ENCODE peak calls at places on chromosomes 2 and 18, in seven cellular contexts. N is SK-N-MC; B is midbrain; Q is pancreas; U is H7; Y is stimulated activated CD4-positive, alpha-beta T cell treated with anti-CD3 and anti-CD28 coated beads, Interleukin-1b, Interleukin-23, amount 100 ng/mL, for 4 hours; M is kidney. P is an unnamed sample.

GRCh38 chr2:237790353-237790752 is 8.2 kb upstream of the RBM44 start:
- DNase-seq in N (no peak), B (no peak), Q (no peak), U (no peak), Y (no peak), M (no peak), P (no peak)

GRCh38 chr2:178109813-178110212 is 2.4 kb upstream of the RBM45 start:
- DNase-seq in N (peak), B (peak), Q (no peak), U (peak), Y (no peak), M (no peak), P (peak)

GRCh38 chr2:88601302-88601701 is 26.0 kb downstream of the EIF2AK3 start:
- DNase-seq in N (no peak), B (no peak), Q (no peak), U (no peak), Y (no peak), M (no peak), P (no peak)

GRCh38 chr2:19809206-19809605 is 92.6 kb downstream of the TTC32 start:
- DNase-seq in N (no peak), B (no peak), Q (no peak), U (no peak), Y (no peak), M (no peak), P (no peak)

GRCh38 chr2:129883121-129883520 is 96.3 kb upstream of the RAB6C start:
- DNase-seq in N (no peak), B (no peak), Q (no peak), U (no peak), Y (no peak), M (no peak), P (no peak)

GRCh38 chr2:179020156-179020750 is 29.7 kb downstream of the CCDC141 start:
- DNase-seq in N (no peak), B (no peak), Q (no peak), U (peak), Y (peak), M (no peak), P (peak)

GRCh38 chr2:64467463-64467843 is 13.5 kb downstream of the LGALSL start:
- DNase-seq in N (no peak), B (peak), Q (no peak), U (no peak), Y (no peak), M (no peak), P (no peak)

GRCh38 chr2:139790807-139791206 is 1010.6 kb upstream of the NXPH2 start:
- DNase-seq in N (peak), B (peak), Q (no peak), U (peak), Y (no peak), M (no peak), P (peak)

GRCh38 chr2:160753331-160753654 is 259.7 kb upstream of the RBMS1 start:
- DNase-seq in N (no peak), B (no peak), Q (no peak), U (no peak), Y (no peak), M (no peak), P (no peak)

GRCh38 chr2:112812318-112813042 is 24.1 kb downstream of the IL1B start:
- DNase-seq in N (no peak), B (no peak), Q (no peak), U (no peak), Y (no peak), M (no peak), P (no peak)

GRCh38 chr2:219727771-219728429 is 100.5 kb downstream of the SLC4A3 start:
- DNase-seq in N (no peak), B (no peak), Q (no peak), U (no peak), Y (no peak), M (no peak), P (no peak)

GRCh38 chr2:239381709-239382134 is 19.1 kb downstream of the HDAC4 start:
- DNase-seq in N (no peak), B (no peak), Q (no peak), U (peak), Y (no peak), M (no peak), P (no peak)

GRCh38 chr18:77571743-77572142 is 322.1 kb downstream of the GALR1 start:
- DNase-seq in N (no peak), B (no peak), Q (no peak), U (no peak), Y (no peak), M (no peak), P (no peak)

GRCh38 chr18:41043876-41044275 is 911.2 kb upstream of the PIK3C3 start:
- DNase-seq in N (no peak), B (no peak), Q (no peak), U (no peak), Y (no peak), M (no peak), P (no peak)

GRCh38 chr2:223696719-223697118 is 94.6 kb upstream of the SCG2 start:
- DNase-seq in N (no peak), B (no peak), Q (no peak), U (no peak), Y (no peak), M (no peak), P (no peak)

GRCh38 chr2:106269591-106270291 is 75.6 kb upstream of the UXS1 start:
- DNase-seq in N (no peak), B (no peak), Q (peak), U (peak), Y (peak), M (peak), P (peak)

GRCh38 chr2:64283641-64284371 is 139.6 kb upstream of the PELI1 start:
- DNase-seq in N (no peak), B (no peak), Q (no peak), U (no peak), Y (no peak), M (no peak), P (peak)

GRCh38 chr2:176584333-176584732 is 315.1 kb downstream of the MTX2 start:
- DNase-seq in N (no peak), B (no peak), Q (no peak), U (no peak), Y (no peak), M (no peak), P (no peak)

GRCh38 chr2:9712263-9712662 is 81.5 kb upstream of the YWHAQ start:
- DNase-seq in N (no peak), B (no peak), Q (no peak), U (no peak), Y (no peak), M (no peak), P (no peak)

GRCh38 chr18:61765097-61765496 is 127.7 kb downstream of the RNF152 start:
- DNase-seq in N (no peak), B (no peak), Q (no peak), U (no peak), Y (no peak), M (no peak), P (no peak)

GRCh38 chr18:42437646-42438045 is 482.6 kb downstream of the PIK3C3 start:
- DNase-seq in N (no peak), B (no peak), Q (no peak), U (no peak), Y (no peak), M (no peak), P (no peak)

GRCh38 chr18:36412778-36413177 is 115.3 kb downstream of the FHOD3 start:
- DNase-seq in N (no peak), B (no peak), Q (no peak), U (peak), Y (no peak), M (no peak), P (no peak)

GRCh38 chr2:54528311-54528945 is 72.3 kb downstream of the SPTBN1 start:
- DNase-seq in N (no peak), B (no peak), Q (no peak), U (no peak), Y (no peak), M (no peak), P (no peak)

GRCh38 chr2:127814677-127815076 is 3.7 kb upstream of the WDR33 start:
- DNase-seq in N (no peak), B (no peak), Q (no peak), U (no peak), Y (no peak), M (no peak), P (no peak)

GRCh38 chr18:23077493-23078256 is 57.6 kb upstream of the CABLES1 start:
- DNase-seq in N (no peak), B (no peak), Q (no peak), U (peak), Y (no peak), M (peak), P (peak)

GRCh38 chr2:27645197-27645596 is 16.3 kb downstream of the GPN1 start:
- DNase-seq in N (no peak), B (no peak), Q (no peak), U (no peak), Y (no peak), M (no peak), P (no peak)

GRCh38 chr2:240881913-240882312 is 13.3 kb downstream of the AGXT start:
- DNase-seq in N (no peak), B (no peak), Q (no peak), U (peak), Y (no peak), M (no peak), P (no peak)

GRCh38 chr2:95069465-95069864 is 44.0 kb downstream of the MAL start:
- DNase-seq in N (no peak), B (no peak), Q (no peak), U (peak), Y (no peak), M (no peak), P (no peak)

GRCh38 chr2:62426005-62426912 is 79.7 kb downstream of the TMEM17 start:
- DNase-seq in N (no peak), B (no peak), Q (no peak), U (no peak), Y (no peak), M (no peak), P (no peak)

P was measured in small intestine.